ENCODE peak calls at places on chromosome 22, in four cellular contexts. D, H, S and Y are unnamed samples.

GRCh38 chr22:49536571-49537131 is 291.0 kb downstream of the BRD1 start:
- DNase-seq in H (peak), S (no peak), D (no peak), Y (no peak)

GRCh38 chr22:25409240-25409639 is 155.2 kb upstream of the GRK3 start:
- DNase-seq in H (no peak), D (no peak), S (no peak), Y (no peak)

GRCh38 chr22:46078241-46079092 is 71.9 kb upstream of the PPARA start:
- DNase-seq in D (peak), H (peak), S (no peak), Y (no peak)

GRCh38 chr22:48748113-48748859 is 1079.4 kb downstream of the BRD1 start:
- DNase-seq in S (no peak), H (peak), D (no peak), Y (no peak)

GRCh38 chr22:28137036-28137435 is 218.0 kb upstream of the PITPNB start:
- DNase-seq in S (no peak), H (no peak), D (no peak), Y (no peak)

GRCh38 chr22:24728790-24729637 is 45.5 kb downstream of the PIWIL3 start:
- DNase-seq in S (peak), H (no peak), D (peak), Y (no peak)

GRCh38 chr22:36331912-36332622 is 55.7 kb downstream of the MYH9 start:
- DNase-seq in S (no peak), H (no peak), D (peak), Y (peak)

GRCh38 chr22:44691796-44692661 is 10.0 kb upstream of the PRR5 start:
- DNase-seq in D (no peak), H (peak), S (no peak), Y (no peak)

GRCh38 chr22:25170426-25170980 is 29.2 kb upstream of the CRYBB3 start:
- DNase-seq in S (no peak), D (no peak), H (no peak), Y (no peak)

GRCh38 chr22:43895986-43896645 is 4.3 kb upstream of the PNPLA5 start:
- DNase-seq in D (no peak), H (peak), S (no peak), Y (no peak)

GRCh38 chr22:45688606-45689080 is 17.0 kb downstream of the ATXN10 start:
- DNase-seq in S (no peak), D (peak), H (no peak), Y (no peak)

GRCh38 chr22:30221121-30221992 is 25.2 kb downstream of the LIF start:
- DNase-seq in S (no peak), D (no peak), H (no peak), Y (peak)

GRCh38 chr22:42050641-42051040 is 20.0 kb downstream of the NAGA start:
- DNase-seq in H (no peak), D (no peak), S (no peak), Y (no peak)

GRCh38 chr22:27399161-27399560 is 402.4 kb downstream of the MN1 start:
- DNase-seq in D (peak), S (no peak), H (no peak), Y (no peak)

GRCh38 chr22:26589367-26589844 is 526 bp downstream of the TPST2 start:
- DNase-seq in S (peak), D (peak), H (peak), Y (no peak)

GRCh38 chr22:25357606-25358420 is 138.4 kb downstream of the CRYBB2 start:
- DNase-seq in H (no peak), D (no peak), S (no peak), Y (no peak)

GRCh38 chr22:49186293-49186692 is 641.4 kb downstream of the BRD1 start:
- DNase-seq in D (no peak), S (no peak), H (no peak), Y (no peak)

GRCh38 chr22:33337524-33337923 is 279.3 kb upstream of the SYN3 start:
- DNase-seq in H (no peak), S (no peak), D (no peak), Y (no peak)

GRCh38 chr22:48478529-48479265 is 1349.0 kb downstream of the BRD1 start:
- DNase-seq in D (no peak), H (no peak), S (no peak), Y (no peak)

GRCh38 chr22:43313497-43314474 is 29.4 kb downstream of the SCUBE1 start:
- DNase-seq in S (no peak), H (no peak), D (no peak), Y (no peak)

GRCh38 chr22:45330548-45330947 is 20.8 kb downstream of the FAM118A start:
- DNase-seq in D (no peak), S (no peak), H (no peak), Y (no peak)

GRCh38 chr22:48753381-48753730 is 1074.3 kb downstream of the BRD1 start:
- DNase-seq in S (no peak), D (no peak), H (no peak), Y (no peak)

GRCh38 chr22:46062971-46063631 is 86.1 kb upstream of the WNT7B start:
- DNase-seq in H (peak), D (peak), S (no peak), Y (no peak)

GRCh38 chr22:30591191-30591587 is 521 bp downstream of the PES1 start:
- DNase-seq in H (no peak), D (no peak), S (no peak), Y (no peak)

GRCh38 chr22:17514092-17514491 is 49.2 kb upstream of the SLC25A18 start:
- DNase-seq in H (no peak), D (no peak), S (no peak), Y (no peak)

GRCh38 chr22:36369922-36370781 is 17.6 kb downstream of the MYH9 start:
- DNase-seq in H (no peak), D (no peak), S (peak), Y (no peak)

GRCh38 chr22:42270178-42270511 is 308 bp downstream of the TCF20 start:
- DNase-seq in S (no peak), D (no peak), H (peak), Y (no peak)

GRCh38 chr22:27197618-27198017 is 540.2 kb downstream of the MIAT start:
- DNase-seq in D (no peak), H (no peak), S (peak), Y (no peak)

GRCh38 chr22:44890416-44891292 is 119.2 kb downstream of the PHF21B start:
- DNase-seq in S (no peak), H (no peak), D (no peak), Y (no peak)

GRCh38 chr22:37569921-37570660 is 9.8 kb downstream of the LGALS2 start:
- DNase-seq in D (no peak), H (no peak), S (peak), Y (no peak)

GRCh38 chr22:27094633-27095308 is 437.4 kb downstream of the MIAT start:
- DNase-seq in D (no peak), S (no peak), H (no peak), Y (no peak)

GRCh38 chr22:27575348-27575747 is 226.2 kb downstream of the MN1 start:
- DNase-seq in D (no peak), S (no peak), H (no peak), Y (no peak)

GRCh38 chr22:38016182-38017078 is 32.1 kb upstream of the SOX10 start:
- DNase-seq in H (no peak), S (no peak), D (no peak), Y (no peak)

GRCh38 chr22:27456696-27457503 is 344.7 kb downstream of the MN1 start:
- DNase-seq in D (no peak), S (no peak), H (no peak), Y (no peak)

GRCh38 chr22:28252539-28252938 is 333.5 kb upstream of the PITPNB start:
- DNase-seq in H (no peak), D (no peak), S (no peak), Y (no peak)

GRCh38 chr22:45211848-45212247 is 28.8 kb downstream of the KIAA0930 start:
- DNase-seq in D (no peak), S (no peak), H (no peak), Y (no peak)

GRCh38 chr22:25390297-25391240 is 171.1 kb downstream of the CRYBB2 start:
- DNase-seq in H (no peak), S (no peak), D (no peak), Y (no peak)

GRCh38 chr22:31556627-31557203 is 60.4 kb downstream of the SFI1 start:
- DNase-seq in D (peak), H (no peak), S (peak), Y (no peak)

GRCh38 chr22:17808688-17809403 is 34.6 kb upstream of the BID start:
- DNase-seq in S (no peak), H (no peak), D (no peak), Y (no peak)

DNA sequence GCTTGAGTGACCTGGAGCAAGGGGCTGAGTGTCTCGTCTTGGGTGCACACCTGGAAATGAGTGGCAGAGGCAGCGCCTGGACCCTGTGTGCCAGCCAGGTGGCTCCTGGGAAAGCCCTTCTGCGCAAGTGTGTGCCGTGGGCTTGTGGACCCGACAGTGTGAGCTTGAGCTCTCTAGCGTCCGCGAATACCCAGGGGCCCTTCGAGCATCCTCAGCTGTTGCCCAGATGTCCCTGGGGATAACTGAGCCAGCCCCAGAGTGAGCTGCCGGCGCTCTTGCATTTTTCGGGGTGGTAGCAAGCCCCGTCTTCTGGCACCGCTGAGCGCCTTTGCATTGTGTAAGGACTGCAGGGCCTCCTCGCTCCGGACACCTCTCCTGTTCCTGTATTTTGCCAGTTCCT is 399.2 kb downstream of the TBC1D22A start:
- DNase-seq in S (no peak), D (no peak), H (peak), Y (no peak)
- TF ChIP-seq USF1 in S (no peak), D (no peak), H (no peak), Y (no peak)

GRCh38 chr22:39309364-39309861 is 10.0 kb downstream of the RPL3 start:
- DNase-seq in S (no peak), H (peak), D (no peak), Y (no peak)
- TF ChIP-seq USF1 in S (no peak), H (no peak), D (no peak), Y (no peak)

DNA sequence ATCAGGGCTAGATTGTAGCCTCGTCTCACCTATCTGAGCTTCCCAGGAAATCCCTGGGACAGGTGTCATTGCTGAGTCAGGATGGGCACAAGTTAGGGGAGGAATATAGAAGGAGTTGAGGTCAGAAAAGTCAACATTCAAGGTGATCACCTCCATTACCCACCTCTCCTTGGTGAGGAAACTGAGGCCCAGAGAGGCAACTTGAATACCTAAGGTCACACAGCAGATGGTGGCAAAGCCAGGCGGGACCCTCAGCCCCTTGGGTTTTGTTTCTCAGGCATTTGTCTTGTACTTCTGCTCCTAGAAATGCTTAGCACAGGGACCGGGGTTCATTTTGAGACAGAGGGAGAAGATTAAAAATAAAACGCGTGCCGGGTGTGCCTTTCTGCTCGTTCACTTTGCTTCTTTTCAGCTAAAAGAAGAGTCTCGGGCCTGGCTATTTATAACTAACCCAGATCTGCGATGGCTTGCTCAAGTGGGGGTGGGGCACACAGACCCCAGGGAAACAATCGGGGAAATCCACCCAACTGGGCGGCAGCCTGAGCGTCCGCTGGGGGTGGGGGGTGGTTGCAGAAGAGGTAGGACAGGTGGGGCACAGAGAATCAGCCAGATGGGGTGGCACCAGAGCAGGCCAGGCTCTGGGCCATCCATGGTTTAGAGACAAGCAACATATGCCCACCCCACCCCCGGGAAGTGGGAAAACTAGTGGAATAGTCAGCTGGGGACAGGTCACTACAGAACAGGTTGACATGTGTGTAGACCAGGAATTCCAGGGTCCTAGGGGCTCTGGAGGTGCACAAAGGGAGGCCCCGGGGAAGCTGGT is 3.9 kb upstream of the GNAZ start:
- DNase-seq in S (no peak), D (no peak), H (peak), Y (no peak)
- TF ChIP-seq USF1 in S (no peak), D (no peak), H (no peak), Y (no peak)

GRCh38 chr22:50600967-50601668 is 525 bp downstream of the MAPK8IP2 start:
- DNase-seq in D (peak), S (peak), H (no peak), Y (no peak)
- TF ChIP-seq USF1 in D (no peak), S (no peak), H (no peak), Y (no peak)

GRCh38 chr22:19105867-19106802 is 16.1 kb downstream of the DGCR2 start:
- DNase-seq in H (peak), D (peak), S (peak), Y (no peak)

GRCh38 chr22:19106886-19107729 is 15.1 kb downstream of the DGCR2 start:
- DNase-seq in S (no peak), H (no peak), D (no peak), Y (no peak)

GRCh38 chr22:19107730-19108074 is 14.5 kb downstream of the DGCR2 start:
- DNase-seq in H (no peak), D (no peak), S (no peak), Y (no peak)

GRCh38 chr22:19105456-19105855 is 16.8 kb downstream of the DGCR2 start:
- DNase-seq in D (no peak), S (no peak), H (no peak), Y (no peak)

GRCh38 chr22:19103881-19104821 is 18.1 kb downstream of the DGCR2 start:
- DNase-seq in D (no peak), H (no peak), S (no peak), Y (no peak)
- TF ChIP-seq USF1 in D (no peak), H (no peak), S (no peak), Y (no peak)

DNA sequence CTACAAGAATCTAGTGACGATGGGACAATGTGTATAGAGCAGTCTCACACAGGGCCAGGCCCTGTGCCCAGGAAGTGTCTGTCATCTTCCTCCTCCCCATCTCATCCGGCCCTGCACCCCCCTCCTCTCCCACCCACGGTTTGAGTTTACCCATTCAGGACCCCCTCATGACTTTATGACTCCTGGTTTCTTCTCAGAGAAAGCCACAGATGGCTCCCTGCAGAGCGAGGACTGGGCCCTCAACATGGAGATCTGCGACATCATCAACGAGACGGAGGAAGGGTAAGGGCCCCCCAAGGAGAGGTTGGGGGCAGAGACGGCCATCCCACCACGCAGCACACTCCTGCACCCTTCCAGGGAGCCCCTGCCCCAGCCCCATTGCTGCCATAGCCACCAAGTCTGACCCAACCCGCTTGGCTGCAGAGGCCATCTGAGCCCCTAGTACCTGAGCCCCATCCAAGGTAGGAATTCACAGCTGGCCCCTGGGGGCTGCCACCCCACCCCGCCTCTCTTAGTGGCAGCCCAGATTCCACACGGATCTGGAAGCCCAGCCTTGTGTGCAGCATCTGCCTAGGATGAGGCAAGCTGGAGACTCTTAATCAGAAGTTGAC is 18.1 kb downstream of the TOM1 start:
- DNase-seq in H (peak), D (no peak), S (no peak), Y (no peak)
- TF ChIP-seq USF1 in H (no peak), D (no peak), S (no peak), Y (no peak)